ENCODE peak calls at places on chromosomes 7 and 10, in five cellular contexts. D, E, U, C and K are unnamed samples.

GRCh38 chr10:21078410-21079329 is 181.6 kb upstream of the NEBL start:
- DNase-seq in D (peak), E (no peak), U (peak), C (peak), K (peak)

GRCh38 chr10:89221919-89222318 is 14.8 kb upstream of the CH25H start:
- DNase-seq in D (no peak), E (no peak), U (no peak), C (no peak), K (no peak)

GRCh38 chr7:25579688-25580075 is 351.4 kb upstream of the NPVF start:
- DNase-seq in D (no peak), E (no peak), U (no peak), C (no peak), K (no peak)

GRCh38 chr10:13776861-13777301 is 190.1 kb downstream of the PRPF18 start:
- DNase-seq in D (no peak), E (no peak), U (peak), C (peak), K (no peak)

GRCh38 chr7:44981035-44981706 is 2.4 kb upstream of the MYO1G start:
- DNase-seq in D (peak), E (no peak), U (no peak), C (no peak), K (no peak)

GRCh38 chr7:121398246-121398645 is 2.1 kb upstream of the FAM3C start:
- DNase-seq in D (no peak), E (no peak), U (no peak), C (no peak), K (no peak)

GRCh38 chr10:108238261-108238660 is 1073.8 kb upstream of the SORCS1 start:
- DNase-seq in D (no peak), E (no peak), U (no peak), C (no peak), K (no peak)

GRCh38 chr10:112958275-112958995 is 8.4 kb downstream of the TCF7L2 start:
- DNase-seq in D (no peak), E (peak), U (peak), C (peak), K (no peak)

GRCh38 chr10:86258488-86258887 is 108.1 kb downstream of the GRID1 start:
- DNase-seq in D (no peak), E (no peak), U (peak), C (peak), K (no peak)

GRCh38 chr7:44320794-44321371 is 4.5 kb downstream of the CAMK2B start:
- DNase-seq in D (no peak), E (no peak), U (no peak), C (no peak), K (no peak)

GRCh38 chr10:125190961-125191360 is 30.6 kb upstream of the CTBP2 start:
- DNase-seq in D (no peak), E (no peak), U (no peak), C (no peak), K (no peak)